ENCODE peak calls at places on chromosomes 4 and X, in six cellular contexts. P is lower leg skin, Z is DMS53, A is testis, F is midbrain, E is astrocyte of the spinal cord. B is an unnamed sample.

GRCh38 chrX:46791927-46792825 is 33.3 kb upstream of the SLC9A7 start:
- DNase-seq in A (no peak), F (no peak), P (peak), E (peak), Z (peak), B (no peak)

GRCh38 chr4:70197842-70198241 is 2.3 kb downstream of the ODAM start:
- DNase-seq in A (no peak), E (no peak), P (no peak), F (no peak), Z (no peak), B (no peak)

GRCh38 chrX:125172531-125172930 is 147.1 kb upstream of the TEX13C start:
- DNase-seq in P (no peak), F (no peak), E (no peak), A (no peak), Z (no peak), B (no peak)

GRCh38 chr4:92234393-92235176 is 69.2 kb upstream of the GRID2 start:
- DNase-seq in E (peak), Z (no peak), A (no peak), P (no peak), F (no peak), B (no peak)

GRCh38 chrX:74923942-74924448 is 1.3 kb downstream of the NEXMIF start:
- DNase-seq in A (peak), F (no peak), Z (peak), P (no peak), E (no peak), B (peak)

GRCh38 chr4:185137233-185137925 is 5.7 kb upstream of the SLC25A4 start:
- DNase-seq in Z (no peak), A (peak), F (no peak), P (no peak), E (no peak), B (no peak)

GRCh38 chr4:7212101-7212674 is 19.9 kb downstream of the SORCS2 start:
- DNase-seq in F (no peak), A (no peak), Z (no peak), P (no peak), E (no peak), B (no peak)

GRCh38 chrX:39335447-39336235 is 534.4 kb downstream of the MID1IP1 start:
- DNase-seq in E (no peak), A (no peak), P (peak), F (no peak), Z (peak), B (no peak)

GRCh38 chrX:107579956-107580355 is 48.4 kb upstream of the PRPS1 start:
- DNase-seq in A (no peak), F (no peak), P (no peak), E (no peak), Z (no peak), B (no peak)

GRCh38 chrX:115940888-115941332 is 229.6 kb upstream of the AGTR2 start:
- DNase-seq in E (peak), F (peak), A (no peak), Z (peak), P (no peak), B (peak)

GRCh38 chrX:140664939-140665338 is 44.6 kb upstream of the LINC00632 start:
- DNase-seq in E (peak), A (no peak), Z (peak), F (peak), P (no peak), B (no peak)

GRCh38 chr4:38382492-38382891 is 281.5 kb upstream of the KLF3 start:
- DNase-seq in F (no peak), Z (no peak), P (no peak), E (no peak), A (no peak), B (no peak)

GRCh38 chrX:70454441-70455365 is 10.1 kb downstream of the DLG3 start:
- DNase-seq in Z (peak), A (peak), E (peak), P (no peak), F (no peak), B (no peak)

GRCh38 chr4:99028187-99028586 is 32.7 kb downstream of the METAP1 start:
- DNase-seq in Z (no peak), P (no peak), E (no peak), A (no peak), F (no peak), B (no peak)

GRCh38 chr4:86891785-86892638 is at the start of gene C4orf36:
- DNase-seq in F (peak), P (peak), Z (peak), E (peak), A (peak), B (peak)

GRCh38 chr4:113950207-113950606 is 29.2 kb downstream of the ARSJ start:
- DNase-seq in F (no peak), Z (no peak), A (no peak), E (no peak), P (no peak), B (no peak)

GRCh38 chr4:182845618-182846017 is 71.6 kb downstream of the DCTD start:
- DNase-seq in Z (no peak), A (no peak), P (no peak), F (no peak), E (no peak), B (no peak)

GRCh38 chrX:53239474-53239873 is 14.5 kb upstream of the KDM5C start:
- DNase-seq in P (no peak), Z (peak), E (no peak), F (no peak), A (no peak), B (no peak)

GRCh38 chrX:8084023-8084422 is 87.0 kb downstream of the VCX2 start:
- DNase-seq in E (peak), F (no peak), A (no peak), P (no peak), Z (no peak), B (no peak)

GRCh38 chr4:184937745-184938144 is 80.5 kb upstream of the HELT start:
- DNase-seq in E (no peak), F (no peak), Z (peak), A (no peak), P (no peak), B (no peak)

GRCh38 chr4:1356181-1356998 is 9.4 kb downstream of the UVSSA start:
- DNase-seq in Z (peak), F (peak), A (peak), E (peak), P (no peak), B (no peak)

GRCh38 chr4:155999743-156000142 is 46.1 kb upstream of the CTSO start:
- DNase-seq in E (peak), P (no peak), F (peak), Z (no peak), A (peak), B (no peak)

GRCh38 chr4:8323947-8324555 is 54.5 kb downstream of the HTRA3 start:
- DNase-seq in A (no peak), P (peak), E (no peak), Z (no peak), F (no peak), B (no peak)

GRCh38 chrX:25131055-25131454 is 115.3 kb upstream of the ARX start:
- DNase-seq in A (no peak), Z (peak), P (no peak), F (no peak), E (no peak), B (no peak)

GRCh38 chrX:39012561-39013209 is 211.4 kb downstream of the MID1IP1 start:
- DNase-seq in E (no peak), P (no peak), Z (no peak), A (no peak), F (no peak), B (no peak)

B was measured in anterior cingulate cortex.